ENCODE peak calls at places on chromosome 1, in six cellular contexts. R is CD8-positive, alpha-beta T cell; V is left colon; D is upper lobe of right lung; P is NB4; A is aorta. O is an unnamed sample.

GRCh38 chr1:198212126-198212525 is 55.3 kb downstream of the NEK7 start:
- DNase-seq in P (no peak), D (no peak), R (no peak), V (no peak), A (no peak), O (no peak)

GRCh38 chr1:219152759-219153158 is 20.9 kb upstream of the LYPLAL1 start:
- DNase-seq in D (no peak), V (no peak), R (no peak), P (no peak), A (no peak), O (no peak)

GRCh38 chr1:55695151-55695550 is 480.0 kb upstream of the USP24 start:
- DNase-seq in R (no peak), A (no peak), D (no peak), V (no peak), P (no peak), O (no peak)

GRCh38 chr1:219567341-219567947 is 45.5 kb downstream of the ZC3H11B start:
- DNase-seq in A (no peak), D (no peak), V (no peak), R (no peak), P (peak; percentile 39), O (peak; percentile 52)

GRCh38 chr1:201495447-201496295 is 11.3 kb downstream of the CSRP1 start:
- DNase-seq in A (peak; percentile 85), P (no peak), R (no peak), V (peak; percentile 78), D (peak; percentile 69), O (no peak)

GRCh38 chr1:153642161-153642560 is 8.3 kb downstream of the CHTOP start:
- DNase-seq in V (no peak), R (no peak), P (no peak), A (peak; percentile 40), D (no peak), O (no peak)

GRCh38 chr1:205440476-205441317 is 15.1 kb downstream of the BLACAT1 start:
- DNase-seq in D (peak; percentile 81), A (no peak), R (peak; percentile 65), P (peak; percentile 51), V (peak; percentile 90), O (peak; percentile 97)

GRCh38 chr1:200033511-200034261 is 6.2 kb downstream of the NR5A2 start:
- DNase-seq in P (no peak), A (no peak), V (peak; percentile 74), R (no peak), D (no peak), O (no peak)

GRCh38 chr1:169618367-169618766 is 11.6 kb downstream of the SELP start:
- DNase-seq in D (no peak), A (no peak), V (no peak), R (no peak), P (no peak), O (no peak)

GRCh38 chr1:19372602-19373001 is 60.5 kb downstream of the SLC66A1 start:
- DNase-seq in V (no peak), D (no peak), R (no peak), A (no peak), P (no peak), O (no peak)